ENCODE peak calls at places on chromosomes 2 and 18, in ten cellular contexts. W, O, P, H, E, B, S, Q, N and V are unnamed samples. For H3K4me1, the result is how much of the 10 kb centered on the place peaks cover.

GRCh38 chr2:235868224-235868623 is 300.0 kb downstream of the GBX2 start:
- DNase-seq in W (no peak), O (peak), P (no peak), H (no peak), E (no peak), B (no peak), S (no peak), Q (no peak), N (no peak), V (no peak)

GRCh38 chr2:222861411-222862067 is 703 bp downstream of the ACSL3 start:
- DNase-seq in W (no peak), O (peak), P (peak), H (peak), E (peak), B (peak), S (peak), Q (no peak), N (peak), V (peak)

GRCh38 chr18:64165906-64166305 is 17.0 kb upstream of the LINC00305 start:
- DNase-seq in W (no peak), O (no peak), P (no peak), H (no peak), E (no peak), B (no peak), S (no peak), Q (no peak), N (no peak), V (no peak)

GRCh38 chr2:60070851-60071250 is 482.6 kb downstream of the BCL11A start:
- DNase-seq in W (no peak), O (no peak), P (no peak), H (no peak), E (no peak), B (no peak), S (no peak), Q (no peak), N (no peak), V (no peak)

GRCh38 chr2:60882971-60883753 is 1.8 kb downstream of the REL start:
- DNase-seq in W (no peak), O (no peak), P (peak), H (no peak), E (peak), B (peak), S (no peak), Q (no peak), N (peak), V (no peak)

GRCh38 chr18:7458873-7459272 is 108.2 kb upstream of the PTPRM start:
- DNase-seq in W (no peak), O (no peak), P (no peak), H (no peak), E (no peak), B (no peak), S (no peak), Q (no peak), N (no peak), V (no peak)

GRCh38 chr18:43485565-43485964 is 208.3 kb upstream of the SYT4 start:
- DNase-seq in W (no peak), O (no peak), P (no peak), H (no peak), E (no peak), B (no peak), S (no peak), Q (no peak), N (peak), V (no peak)

GRCh38 chr2:44766220-44766619 is 175.3 kb upstream of the SIX3 start:
- DNase-seq in W (no peak), O (no peak), P (no peak), H (no peak), E (no peak), B (no peak), S (no peak), Q (no peak), N (no peak), V (no peak)

GRCh38 chr18:44741070-44741469 is 60.4 kb downstream of the SETBP1 start:
- DNase-seq in W (no peak), O (no peak), P (no peak), H (no peak), E (no peak), B (no peak), S (no peak), Q (no peak), N (no peak), V (no peak)

GRCh38 chr2:95311821-95312542 is 14.8 kb downstream of the KCNIP3 start:
- DNase-seq in W (no peak), O (no peak), P (no peak), H (no peak), E (no peak), B (no peak), S (peak), Q (no peak), N (no peak), V (no peak)

GRCh38 chr2:207987025-207987716 is 38.2 kb downstream of the PLEKHM3 start:
- DNase-seq in W (no peak), O (no peak), P (no peak), H (no peak), E (no peak), B (no peak), S (no peak), Q (no peak), N (no peak), V (no peak)

GRCh38 chr2:149587950-149588487 is 444 bp upstream of the MMADHC start:
- DNase-seq in W (no peak), O (no peak), P (no peak), H (no peak), E (no peak), B (no peak), S (no peak), Q (no peak), N (no peak), V (no peak)

GRCh38 chr2:233012301-233012971 is 620 bp downstream of the NGEF start:
- DNase-seq in W (no peak), O (no peak), P (no peak), H (no peak), E (no peak), B (no peak), S (no peak), Q (no peak), N (peak), V (no peak)

GRCh38 chr2:188050716-188051115 is 241.0 kb upstream of the GULP1 start:
- DNase-seq in W (no peak), O (no peak), P (no peak), H (no peak), E (peak), B (no peak), S (no peak), Q (no peak), N (no peak), V (no peak)

GRCh38 chr18:8657050-8657820 is 48.0 kb downstream of the RAB12 start:
- DNase-seq in W (no peak), O (no peak), P (no peak), H (no peak), E (no peak), B (no peak), S (no peak), Q (no peak), N (no peak), V (no peak)

GRCh38 chr2:63676135-63676534 is 87.4 kb downstream of the MDH1 start:
- DNase-seq in W (no peak), O (no peak), P (no peak), H (no peak), E (no peak), B (no peak), S (no peak), Q (no peak), N (no peak), V (no peak)

GRCh38 chr2:96771792-96772618 is 11.3 kb downstream of the CNNM4 start:
- DNase-seq in W (peak), O (no peak), P (no peak), H (no peak), E (no peak), B (no peak), S (no peak), Q (no peak), N (peak), V (no peak)

GRCh38 chr2:15772196-15772595 is 168.2 kb upstream of the MYCN start:
- DNase-seq in W (no peak), O (no peak), P (no peak), H (no peak), E (no peak), B (no peak), S (no peak), Q (no peak), N (no peak), V (no peak)

GRCh38 chr18:45482286-45482685 is 133.0 kb upstream of the SLC14A2 start:
- DNase-seq in W (no peak), O (no peak), P (no peak), H (no peak), E (peak), B (no peak), S (no peak), Q (no peak), N (no peak), V (no peak)

GRCh38 chr2:127485051-127485693 is 41.1 kb downstream of the IWS1 start:
- DNase-seq in W (no peak), O (no peak), P (no peak), H (no peak), E (no peak), B (no peak), S (no peak), Q (no peak), N (no peak), V (peak)

GRCh38 chr2:146927080-146927714 is 917.6 kb upstream of the ACVR2A start:
- DNase-seq in W (peak), O (peak), P (no peak), H (peak), E (no peak), B (peak), S (peak), Q (peak), N (peak), V (no peak)

GRCh38 chr2:5592906-5593305 is 99.3 kb upstream of the SOX11 start:
- DNase-seq in W (no peak), O (no peak), P (no peak), H (no peak), E (peak), B (no peak), S (no peak), Q (no peak), N (no peak), V (no peak)

GRCh38 chr2:58479557-58480120 is 238.5 kb upstream of the FANCL start:
- DNase-seq in W (no peak), O (no peak), P (no peak), H (no peak), E (no peak), B (no peak), S (no peak), Q (peak), N (no peak), V (no peak)

GRCh38 chr18:28647961-28648360 is 471.0 kb upstream of the CDH2 start:
- DNase-seq in W (no peak), O (no peak), P (no peak), H (no peak), E (no peak), B (no peak), S (no peak), Q (no peak), N (no peak), V (no peak)

GRCh38 chr2:219254590-219255219 is 987 bp upstream of the TUBA4A start:
- DNase-seq in W (no peak), O (no peak), P (no peak), H (no peak), E (no peak), B (no peak), S (peak), Q (no peak), N (no peak), V (peak)

GRCh38 chr18:5457467-5457957 is 86.3 kb downstream of the EPB41L3 start:
- DNase-seq in W (no peak), O (no peak), P (no peak), H (no peak), E (no peak), B (no peak), S (no peak), Q (no peak), N (no peak), V (no peak)

GRCh38 chr2:133636287-133636686 is 68.0 kb upstream of the NCKAP5 start:
- DNase-seq in W (no peak), O (no peak), P (no peak), H (no peak), E (no peak), B (no peak), S (no peak), Q (no peak), N (no peak), V (no peak)

GRCh38 chr2:7634370-7634769 is 717.2 kb downstream of the RNF144A start:
- DNase-seq in W (no peak), O (no peak), P (no peak), H (no peak), E (no peak), B (peak), S (no peak), Q (no peak), N (no peak), V (no peak)

GRCh38 chr2:42327125-42327524 is 33.9 kb downstream of the COX7A2L start:
- DNase-seq in W (no peak), O (no peak), P (no peak), H (no peak), E (no peak), B (no peak), S (no peak), Q (no peak), N (no peak), V (no peak)

GRCh38 chr18:37445368-37445767 is 120.2 kb downstream of the CELF4 start:
- DNase-seq in W (no peak), O (no peak), P (no peak), H (no peak), E (no peak), B (no peak), S (no peak), Q (no peak), N (no peak), V (no peak)

GRCh38 chr18:48693006-48693405 is 154.2 kb downstream of the CTIF start:
- DNase-seq in W (no peak), O (no peak), P (no peak), H (no peak), E (no peak), B (no peak), S (no peak), Q (no peak), N (no peak), V (no peak)

GRCh38 chr2:12728221-12728777 is 11.6 kb downstream of the TRIB2 start:
- DNase-seq in W (no peak), O (no peak), P (peak), H (no peak), E (no peak), B (peak), S (no peak), Q (no peak), N (no peak), V (peak)

GRCh38 chr2:219249203-219249980 is 3.7 kb upstream of the TUBA4B start:
- DNase-seq in W (peak), O (peak), P (peak), H (peak), E (peak), B (peak), S (peak), Q (no peak), N (peak), V (peak)

GRCh38 chr2:20126040-20126439 is 74.6 kb upstream of the LAPTM4A start:
- DNase-seq in W (no peak), O (no peak), P (no peak), H (no peak), E (no peak), B (no peak), S (no peak), Q (no peak), N (no peak), V (no peak)
- H3K4me1 ChIP-seq in W (under half), O (under half), P (under half), H (under half), E (under half), B (under half), S (under half), Q (under half), N (under half), V (under half)

DNA sequence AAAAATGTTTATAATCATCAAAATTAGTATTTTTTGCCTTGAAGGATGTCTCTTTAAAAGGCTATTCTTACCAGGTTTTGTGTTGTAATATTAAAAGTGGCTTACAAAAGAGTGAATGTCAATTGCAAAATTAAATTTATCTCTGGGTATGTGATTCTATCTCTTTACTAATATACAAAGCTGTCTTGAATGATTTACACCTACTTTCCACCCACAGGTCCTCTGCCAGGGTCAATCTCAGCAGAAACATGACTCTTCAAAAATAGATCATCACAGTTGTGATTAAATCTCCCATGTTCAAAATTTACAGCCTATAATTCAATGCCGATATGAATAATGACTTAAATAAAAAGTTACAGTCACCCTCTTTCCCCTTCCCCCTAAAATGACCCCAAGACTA is 78.8 kb downstream of the SLC8A1 start:
- DNase-seq in W (no peak), O (no peak), P (no peak), H (no peak), E (no peak), B (no peak), S (no peak), Q (no peak), N (no peak), V (no peak)
- H3K4me1 ChIP-seq in W (under half), O (under half), P (under half), H (under half), E (under half), B (under half), S (under half), Q (under half), N (under half), V (under half)

DNA sequence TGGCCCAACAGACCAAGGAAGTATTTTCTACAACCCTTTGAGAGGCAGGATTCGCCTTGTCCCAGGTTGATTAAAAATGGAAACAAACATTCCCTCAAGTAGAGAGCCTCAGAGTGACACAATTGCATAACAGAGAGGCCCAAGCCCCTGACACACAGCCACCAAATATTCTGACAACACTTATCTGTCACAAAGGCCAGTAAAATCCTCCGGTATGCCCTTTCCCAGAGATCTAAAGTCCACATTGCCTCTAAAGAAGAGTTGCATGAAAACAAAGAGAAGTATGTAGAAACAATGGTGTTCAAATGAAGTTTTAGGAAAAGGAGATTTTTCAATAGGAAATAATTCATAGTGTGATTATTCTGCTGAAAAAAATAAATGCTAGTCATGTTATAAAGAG is 32.1 kb downstream of the DSEL start:
- DNase-seq in W (no peak), O (no peak), P (no peak), H (no peak), E (no peak), B (no peak), S (no peak), Q (no peak), N (no peak), V (no peak)
- H3K4me1 ChIP-seq in W (under half), O (under half), P (under half), H (under half), E (under half), B (under half), S (under half), Q (under half), N (under half), V (under half)

GRCh38 chr2:237698338-237698694 is 70.9 kb downstream of the LRRFIP1 start:
- DNase-seq in W (no peak), O (no peak), P (no peak), H (no peak), E (no peak), B (no peak), S (peak), Q (no peak), N (no peak), V (no peak)

GRCh38 chr2:237701859-237702370 is 74.5 kb downstream of the LRRFIP1 start:
- DNase-seq in W (no peak), O (no peak), P (no peak), H (no peak), E (no peak), B (no peak), S (no peak), Q (no peak), N (no peak), V (no peak)

GRCh38 chr2:237700583-237701032 is 73.2 kb downstream of the LRRFIP1 start:
- DNase-seq in W (no peak), O (peak), P (no peak), H (peak), E (no peak), B (peak), S (peak), Q (no peak), N (no peak), V (no peak)

GRCh38 chr2:237701033-237701858 is 73.9 kb downstream of the LRRFIP1 start:
- DNase-seq in W (no peak), O (no peak), P (no peak), H (no peak), E (no peak), B (no peak), S (no peak), Q (no peak), N (no peak), V (peak)

GRCh38 chr2:237699870-237700582 is 72.6 kb downstream of the LRRFIP1 start:
- DNase-seq in W (no peak), O (no peak), P (no peak), H (no peak), E (no peak), B (no peak), S (peak), Q (no peak), N (no peak), V (no peak)
- H3K4me1 ChIP-seq in W (under half), O (half or more), P (under half), H (under half), E (half or more), B (half or more), S (half or more), Q (under half), N (half or more), V (half or more)

GRCh38 chr2:19571773-19572172 is 213.3 kb upstream of the OSR1 start:
- DNase-seq in W (no peak), O (no peak), P (no peak), H (no peak), E (no peak), B (no peak), S (no peak), Q (no peak), N (no peak), V (no peak)

GRCh38 chr2:19575618-19576017 is 217.2 kb upstream of the OSR1 start:
- DNase-seq in W (no peak), O (no peak), P (no peak), H (no peak), E (no peak), B (no peak), S (no peak), Q (no peak), N (no peak), V (no peak)

GRCh38 chr2:19574788-19575260 is 216.4 kb upstream of the OSR1 start:
- DNase-seq in W (peak), O (peak), P (no peak), H (peak), E (no peak), B (no peak), S (peak), Q (no peak), N (peak), V (no peak)

GRCh38 chr2:19576411-19576810 is 218.0 kb upstream of the OSR1 start:
- DNase-seq in W (no peak), O (no peak), P (no peak), H (no peak), E (no peak), B (no peak), S (no peak), Q (no peak), N (no peak), V (no peak)

DNA sequence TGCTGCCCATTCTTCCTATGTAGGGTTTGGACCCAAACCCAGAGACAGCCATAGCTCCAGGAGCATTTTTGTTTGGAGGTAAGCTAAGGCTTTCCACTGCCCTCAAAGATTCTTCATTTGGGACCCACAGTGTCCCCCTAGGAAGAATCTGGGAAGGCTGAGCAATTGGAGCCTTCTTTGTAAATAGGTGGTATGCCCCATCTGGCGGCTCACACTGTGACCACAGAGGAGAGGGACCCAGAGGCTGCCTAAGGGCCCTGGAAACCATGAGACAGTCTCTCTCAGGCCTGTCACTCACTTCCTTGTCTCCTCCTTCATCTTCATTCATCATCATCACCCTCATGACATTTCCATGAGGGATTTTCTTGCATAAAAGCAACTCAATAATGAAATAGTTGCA is 215.4 kb upstream of the OSR1 start:
- DNase-seq in W (no peak), O (no peak), P (no peak), H (no peak), E (no peak), B (no peak), S (no peak), Q (no peak), N (no peak), V (no peak)
- H3K4me1 ChIP-seq in W (under half), O (under half), P (under half), H (under half), E (under half), B (under half), S (under half), Q (under half), N (under half), V (under half)

DNA sequence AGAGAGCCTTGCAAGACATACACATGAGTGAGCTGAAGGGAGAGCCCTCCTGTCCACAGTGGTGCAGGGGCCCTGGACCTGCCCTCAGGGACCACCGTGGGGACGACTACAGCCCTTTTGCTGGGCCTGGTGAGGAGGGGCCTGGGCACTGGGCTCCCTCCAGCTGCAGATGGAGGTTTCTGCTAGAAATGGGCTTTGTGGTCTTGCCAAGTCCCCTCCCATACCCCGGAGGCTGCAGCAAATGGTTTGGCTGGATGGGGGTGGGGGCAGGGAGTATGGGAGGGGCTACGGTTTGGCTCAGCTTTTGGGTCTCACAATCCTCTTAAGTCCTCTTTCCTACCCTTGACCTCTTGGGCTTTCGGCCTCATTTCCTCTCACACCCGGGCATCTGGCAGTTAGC is 21.7 kb downstream of the TET3 start:
- DNase-seq in W (no peak), O (no peak), P (no peak), H (peak), E (no peak), B (no peak), S (no peak), Q (no peak), N (no peak), V (no peak)
- H3K4me1 ChIP-seq in W (under half), O (under half), P (under half), H (under half), E (under half), B (under half), S (under half), Q (under half), N (under half), V (under half)